ENCODE peak calls at places on chromosome 4, in ten cellular contexts. L is GM06990, Q is left ventricle myocardium inferior, X is BJ, A is GM12864, C is progenitor cell of endocrine pancreas, G is psoas muscle, V is lower leg skin, S is left lung, B is coronary artery. J is an unnamed sample.

GRCh38 chr4:71107732-71108131 is 114.3 kb downstream of the DCK start:
- DNase-seq in L (no peak), Q (no peak), X (no peak), A (no peak), C (no peak), G (no peak), V (no peak), S (no peak), B (no peak), J (no peak)

GRCh38 chr4:81409836-81410235 is 61.9 kb downstream of the RASGEF1B start:
- DNase-seq in L (no peak), Q (no peak), X (no peak), A (no peak), C (no peak), G (no peak), V (no peak), S (no peak), B (no peak), J (no peak)

GRCh38 chr4:55475394-55476243 is 71.1 kb downstream of the CLOCK start:
- DNase-seq in L (peak; percentile 17), Q (no peak), X (no peak), A (no peak), C (no peak), G (no peak), V (no peak), S (no peak), B (no peak), J (no peak)

GRCh38 chr4:149911995-149912394 is 96.4 kb upstream of the IQCM start:
- DNase-seq in L (no peak), Q (no peak), X (no peak), A (no peak), C (no peak), G (no peak), V (no peak), S (no peak), B (no peak), J (no peak)

GRCh38 chr4:89254847-89255246 is 52.8 kb downstream of the GPRIN3 start:
- DNase-seq in L (no peak), Q (no peak), X (no peak), A (no peak), C (no peak), G (no peak), V (no peak), S (peak; percentile 39), B (no peak), J (no peak)

GRCh38 chr4:136012250-136012649 is 1520.0 kb downstream of the PCDH18 start:
- DNase-seq in L (no peak), Q (no peak), X (no peak), A (no peak), C (no peak), G (no peak), V (no peak), S (no peak), B (no peak), J (no peak)

GRCh38 chr4:76090241-76090691 is 15.8 kb downstream of the ART3 start:
- DNase-seq in L (peak; percentile 17), Q (no peak), X (peak; percentile 54), A (no peak), C (no peak), G (no peak), V (peak; percentile 65), S (peak; percentile 53), B (no peak), J (no peak)

GRCh38 chr4:155799106-155799793 is 40.4 kb downstream of the GUCY1B1 start:
- DNase-seq in L (no peak), Q (no peak), X (no peak), A (no peak), C (no peak), G (no peak), V (no peak), S (no peak), B (no peak), J (no peak)

GRCh38 chr4:17142232-17142711 is 243.8 kb upstream of the LDB2 start:
- DNase-seq in L (no peak), Q (no peak), X (peak; percentile 71), A (no peak), C (no peak), G (no peak), V (peak; percentile 19), S (no peak), B (no peak), J (no peak)

GRCh38 chr4:169030575-169030982 is 20.5 kb upstream of the CBR4 start:
- DNase-seq in L (no peak), Q (no peak), X (no peak), A (no peak), C (no peak), G (no peak), V (no peak), S (no peak), B (no peak), J (no peak)

GRCh38 chr4:174157106-174157607 is 126.3 kb downstream of the FBXO8 start:
- DNase-seq in L (no peak), Q (no peak), X (no peak), A (no peak), C (no peak), G (no peak), V (no peak), S (no peak), B (no peak), J (no peak)

GRCh38 chr4:174152717-174153466 is 130.6 kb downstream of the FBXO8 start:
- DNase-seq in L (no peak), Q (no peak), X (no peak), A (no peak), C (no peak), G (no peak), V (no peak), S (no peak), B (no peak), J (no peak)

GRCh38 chr4:174154455-174154854 is 129.0 kb downstream of the FBXO8 start:
- DNase-seq in L (no peak), Q (no peak), X (peak; percentile 7), A (no peak), C (no peak), G (no peak), V (no peak), S (no peak), B (no peak), J (no peak)

DNA sequence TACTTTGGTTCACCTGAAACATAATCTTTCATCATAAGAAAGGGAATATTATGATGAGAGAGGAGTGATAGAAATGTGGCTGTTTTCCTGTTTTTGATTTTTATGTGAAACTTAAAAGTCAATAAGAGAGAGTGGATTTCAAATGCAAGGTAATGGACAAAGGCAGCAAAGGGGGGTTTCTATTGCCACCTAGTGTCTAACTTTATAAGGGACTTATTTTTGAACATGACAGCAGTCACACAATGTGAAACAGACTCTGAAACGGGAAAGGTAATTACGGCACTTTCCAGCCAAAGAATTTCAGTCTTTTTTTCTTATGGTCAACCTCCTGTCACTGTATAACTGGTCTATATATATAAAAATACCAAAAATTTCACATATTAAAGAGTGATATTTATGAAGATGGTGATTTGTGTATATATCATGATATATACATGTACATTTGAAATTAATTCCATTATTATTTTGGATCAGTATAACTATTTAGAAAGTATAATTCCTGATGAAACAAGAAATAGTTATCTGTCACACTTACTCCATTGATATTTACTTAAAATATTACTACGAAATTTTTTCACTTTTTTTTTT is 127.1 kb downstream of the FBXO8 start:
- DNase-seq in L (peak; percentile 3), Q (no peak), X (no peak), A (peak; percentile 2), C (no peak), G (no peak), V (no peak), S (no peak), B (no peak), J (peak; percentile 42)
- TF ChIP-seq CTCF in L (peak; percentile 65), Q (peak; percentile 73), X (peak; percentile 69), A (peak; percentile 65), C (peak; percentile 81), G (peak; percentile 60), V (no peak), S (peak; percentile 59), B (peak; percentile 49), J (peak; percentile 53)

GRCh38 chr4:20778896-20779295 is 78.6 kb downstream of the PACRGL start:
- DNase-seq in L (no peak), Q (no peak), X (no peak), A (no peak), C (no peak), G (no peak), V (no peak), S (no peak), B (no peak), J (no peak)

DNA sequence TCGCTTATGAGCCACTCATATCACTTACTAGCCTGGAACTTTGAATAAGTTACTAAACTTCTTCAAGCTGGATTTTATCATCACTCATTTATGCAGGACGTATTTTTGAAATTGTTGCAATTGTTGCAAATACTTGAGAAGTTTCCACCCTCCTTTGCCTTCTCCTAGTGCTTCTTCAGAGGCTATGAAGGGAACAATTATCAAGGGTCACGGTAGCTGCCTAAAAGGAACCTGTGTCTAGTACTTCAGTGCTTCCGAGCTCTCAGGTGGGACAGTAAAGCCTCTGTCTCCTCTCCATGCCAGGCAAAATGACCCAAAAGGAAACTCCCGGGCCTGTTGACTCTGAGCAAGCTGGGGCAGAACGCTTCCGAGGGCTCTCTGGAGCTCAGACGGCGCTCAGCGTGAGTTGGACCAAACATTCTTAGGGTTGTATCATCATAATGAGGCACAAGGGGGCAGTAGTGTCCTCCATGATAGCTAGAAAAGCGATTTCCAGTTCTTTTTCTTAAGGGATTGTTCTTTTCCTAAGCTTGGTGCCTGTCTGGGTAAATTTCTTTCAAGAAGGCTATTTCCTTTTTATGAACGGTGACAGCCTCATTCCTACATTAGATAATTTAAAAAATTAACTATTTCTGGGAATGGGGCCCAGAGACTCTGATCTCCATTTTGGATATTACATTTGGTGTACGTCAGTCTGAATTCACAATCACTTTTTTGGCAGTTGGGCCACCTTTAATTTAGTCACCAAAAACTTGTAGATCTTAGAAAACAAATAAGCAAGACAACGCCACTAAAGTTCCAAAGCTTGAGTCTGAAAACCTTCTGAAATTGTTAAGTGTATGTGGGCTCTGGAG is 73.1 kb downstream of the PACRGL start:
- DNase-seq in L (peak; percentile 1), Q (no peak), X (peak; percentile 1), A (no peak), C (peak; percentile 43), G (peak; percentile 12), V (peak; percentile 15), S (peak; percentile 34), B (no peak), J (no peak)
- TF ChIP-seq CTCF in L (peak; percentile 74), Q (peak; percentile 68), X (peak; percentile 80), A (peak; percentile 71), C (peak; percentile 84), G (peak; percentile 35), V (no peak), S (peak; percentile 52), B (peak; percentile 51), J (peak; percentile 51)

DNA sequence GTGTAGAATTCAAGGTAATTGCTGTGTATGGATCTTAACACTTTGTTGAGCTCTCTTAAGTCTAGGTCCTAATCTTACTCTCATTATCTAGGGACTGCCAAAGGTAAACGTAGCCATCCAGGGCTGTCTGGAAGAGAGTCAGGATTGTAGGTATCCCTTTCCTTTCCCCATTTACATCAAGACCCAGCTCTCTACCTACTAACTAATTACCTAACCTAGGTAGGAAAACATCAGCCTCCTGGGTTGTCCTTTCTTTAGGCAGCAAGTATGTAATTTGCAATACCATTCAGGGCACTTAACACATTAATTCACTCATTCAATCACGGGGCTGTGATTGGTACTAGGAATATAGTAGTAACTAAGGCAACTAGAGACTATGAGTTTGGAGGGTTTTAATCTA is 15.2 kb upstream of the CPEB2 start:
- DNase-seq in L (no peak), Q (no peak), X (no peak), A (no peak), C (no peak), G (no peak), V (no peak), S (no peak), B (no peak), J (no peak)
- TF ChIP-seq CTCF in L (no peak), Q (no peak), X (no peak), A (no peak), C (no peak), G (no peak), V (no peak), S (no peak), B (no peak), J (no peak)

GRCh38 chr4:173231916-173232315 is 63.3 kb downstream of the GALNT7 start:
- DNase-seq in L (no peak), Q (no peak), X (no peak), A (no peak), C (no peak), G (no peak), V (no peak), S (no peak), B (no peak), J (no peak)
- TF ChIP-seq CTCF in L (no peak), Q (peak; percentile 34), X (peak; percentile 28), A (no peak), C (no peak), G (no peak), V (no peak), S (no peak), B (no peak), J (peak; percentile 38)